ENCODE peak calls at places on chromosomes 12 and 14, in seven cellular contexts. C is epithelial cell of esophagus, P is mucosa of descending colon, N is WERI-Rb-1, K is H1, D is gastrocnemius medialis, U is spleen. L is an unnamed sample.

GRCh38 chr12:13198921-13199320 is 2.4 kb downstream of the EMP1 start:
- DNase-seq in C (no peak), P (no peak), N (no peak), K (no peak), D (no peak), U (no peak), L (no peak)

GRCh38 chr12:51307655-51308593 is 16.1 kb downstream of the BIN2 start:
- DNase-seq in C (peak; percentile 91), P (no peak), N (no peak), K (no peak), D (no peak), U (no peak), L (no peak)

GRCh38 chr14:76352639-76353281 is 23.2 kb upstream of the ESRRB start:
- DNase-seq in C (peak; percentile 36), P (peak; percentile 55), N (peak; percentile 74), K (peak; percentile 36), D (peak; percentile 37), U (peak; percentile 81), L (no peak)

GRCh38 chr14:46259536-46259935 is 392.0 kb downstream of the RPL10L start:
- DNase-seq in C (no peak), P (no peak), N (no peak), K (no peak), D (no peak), U (no peak), L (no peak)

GRCh38 chr12:100267603-100268281 is 765 bp downstream of the SCYL2 start:
- DNase-seq in C (peak; percentile 45), P (no peak), N (peak; percentile 25), K (no peak), D (peak; percentile 21), U (no peak), L (no peak)

GRCh38 chr12:31466768-31467167 is 124.2 kb downstream of the DENND5B start:
- DNase-seq in C (peak; percentile 9), P (no peak), N (no peak), K (no peak), D (no peak), U (no peak), L (no peak)

GRCh38 chr12:11941601-11942360 is 129.0 kb upstream of the BCL2L14 start:
- DNase-seq in C (peak; percentile 79), P (no peak), N (no peak), K (no peak), D (no peak), U (no peak), L (no peak)

GRCh38 chr12:93003540-93004239 is 74.6 kb upstream of the EEA1 start:
- DNase-seq in C (peak; percentile 32), P (no peak), N (no peak), K (no peak), D (no peak), U (no peak), L (no peak)

GRCh38 chr14:71586131-71586893 is 345.9 kb upstream of the RGS6 start:
- DNase-seq in C (peak; percentile 18), P (no peak), N (no peak), K (no peak), D (no peak), U (no peak), L (no peak)

GRCh38 chr12:108833355-108833733 is 24.0 kb downstream of the SSH1 start:
- DNase-seq in C (peak; percentile 84), P (no peak), N (no peak), K (no peak), D (peak; percentile 54), U (peak; percentile 46), L (no peak)

GRCh38 chr12:3523728-3524127 is 32.7 kb downstream of the PRMT8 start:
- DNase-seq in C (peak; percentile 9), P (no peak), N (no peak), K (no peak), D (no peak), U (no peak), L (no peak)

GRCh38 chr14:65226824-65227604 is 124.7 kb upstream of the MAX start:
- DNase-seq in C (peak; percentile 72), P (peak; percentile 69), N (no peak), K (no peak), D (no peak), U (peak; percentile 43), L (no peak)

GRCh38 chr14:94893411-94894160 is 123.7 kb upstream of the GSC start:
- DNase-seq in C (no peak), P (no peak), N (peak; percentile 36), K (no peak), D (no peak), U (no peak), L (no peak)

GRCh38 chr14:21398901-21399300 is 15.1 kb upstream of the SUPT16H start:
- DNase-seq in C (no peak), P (no peak), N (no peak), K (no peak), D (no peak), U (no peak), L (no peak)

GRCh38 chr14:21399311-21399870 is 15.6 kb upstream of the SUPT16H start:
- DNase-seq in C (no peak), P (no peak), N (no peak), K (no peak), D (no peak), U (no peak), L (no peak)

GRCh38 chr14:21395450-21395849 is 11.6 kb upstream of the SUPT16H start:
- DNase-seq in C (no peak), P (no peak), N (no peak), K (no peak), D (no peak), U (no peak), L (no peak)
- TF ChIP-seq CTCF in C (no peak), P (no peak), N (no peak), K (no peak), D (no peak), U (no peak), L (peak; percentile 21)

GRCh38 chr12:83827860-83828259 is 1084.7 kb downstream of the SLC6A15 start:
- DNase-seq in C (no peak), P (no peak), N (peak; percentile 39), K (no peak), D (no peak), U (no peak), L (no peak)
- TF ChIP-seq CTCF in C (no peak), P (no peak), N (peak; percentile 41), K (peak; percentile 2), D (no peak), U (peak; percentile 9), L (peak; percentile 52)

GRCh38 chr12:78396538-78396937 is 468.0 kb upstream of the SYT1 start:
- DNase-seq in C (no peak), P (no peak), N (no peak), K (no peak), D (no peak), U (no peak), L (no peak)

GRCh38 chr12:78388461-78388860 is 476.1 kb upstream of the SYT1 start:
- DNase-seq in C (no peak), P (no peak), N (no peak), K (no peak), D (no peak), U (no peak), L (no peak)

GRCh38 chr12:78390920-78391319 is 473.7 kb upstream of the SYT1 start:
- DNase-seq in C (no peak), P (no peak), N (no peak), K (no peak), D (no peak), U (no peak), L (no peak)

GRCh38 chr12:78387721-78388120 is 476.9 kb upstream of the SYT1 start:
- DNase-seq in C (no peak), P (no peak), N (no peak), K (no peak), D (no peak), U (no peak), L (no peak)

GRCh38 chr12:78392918-78393317 is 471.7 kb upstream of the SYT1 start:
- DNase-seq in C (peak; percentile 7), P (no peak), N (no peak), K (no peak), D (no peak), U (no peak), L (no peak)
- TF ChIP-seq CTCF in C (peak; percentile 29), P (no peak), N (no peak), K (no peak), D (no peak), U (no peak), L (peak; percentile 40)

GRCh38 chr14:34374998-34375740 is 86.9 kb downstream of the SPTSSA start:
- DNase-seq in C (peak; percentile 88), P (no peak), N (no peak), K (no peak), D (no peak), U (no peak), L (no peak)

GRCh38 chr14:34376868-34377267 is 85.2 kb downstream of the SPTSSA start:
- DNase-seq in C (no peak), P (no peak), N (no peak), K (no peak), D (no peak), U (no peak), L (no peak)

GRCh38 chr14:34368115-34368970 is 93.7 kb downstream of the SPTSSA start:
- DNase-seq in C (peak; percentile 33), P (no peak), N (no peak), K (no peak), D (no peak), U (no peak), L (no peak)

GRCh38 chr14:34368971-34369665 is 92.9 kb downstream of the SPTSSA start:
- DNase-seq in C (no peak), P (no peak), N (no peak), K (no peak), D (no peak), U (no peak), L (no peak)

DNA sequence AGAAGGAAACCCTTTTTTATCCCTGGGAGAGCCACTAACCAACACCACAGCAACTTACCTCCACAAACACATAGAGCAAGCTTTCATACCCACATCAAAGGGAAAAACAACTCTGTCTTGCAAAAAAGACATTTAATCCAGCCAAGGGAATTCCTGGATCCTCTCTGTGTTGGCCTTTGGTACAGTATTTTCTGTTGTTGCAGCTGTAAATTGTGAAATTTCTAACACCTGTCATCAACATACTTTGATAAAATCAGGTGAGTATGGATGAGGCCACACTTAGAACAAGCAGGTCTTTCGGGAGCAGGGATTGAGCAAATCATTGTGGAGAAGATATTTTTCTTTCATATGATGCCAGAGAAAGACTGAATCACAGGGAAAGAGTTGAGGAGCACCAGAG is 89.3 kb downstream of the SPTSSA start:
- DNase-seq in C (peak; percentile 57), P (no peak), N (no peak), K (no peak), D (no peak), U (no peak), L (no peak)
- TF ChIP-seq CTCF in C (no peak), P (no peak), N (no peak), K (no peak), D (no peak), U (no peak), L (no peak)

DNA sequence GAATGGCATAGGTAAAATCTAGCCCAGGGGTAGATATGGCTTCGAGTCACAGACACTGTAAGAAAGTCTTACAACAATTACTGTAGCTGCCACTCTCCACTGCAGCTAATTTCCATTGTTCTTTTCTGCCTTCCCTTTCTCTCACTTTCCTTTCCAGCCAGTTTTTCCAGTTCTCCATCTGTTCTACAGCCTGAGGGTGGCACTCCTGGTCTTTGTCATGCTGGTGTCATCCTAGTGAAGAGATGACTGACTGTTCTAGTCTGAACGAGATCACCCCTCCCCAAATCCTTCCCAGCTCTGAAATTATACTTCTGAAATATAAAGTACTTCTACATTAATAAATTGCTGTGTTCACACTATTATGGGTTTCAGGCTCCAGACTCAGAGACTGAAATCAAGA is 74.2 kb upstream of the CSRP2 start:
- DNase-seq in C (peak; percentile 95), P (no peak), N (peak; percentile 13), K (no peak), D (no peak), U (no peak), L (no peak)
- TF ChIP-seq CTCF in C (peak; percentile 51), P (no peak), N (peak; percentile 31), K (no peak), D (no peak), U (no peak), L (peak; percentile 13)

GRCh38 chr12:54337280-54337842 is 12.4 kb downstream of the COPZ1 start:
- DNase-seq in C (no peak), P (no peak), N (peak; percentile 42), K (no peak), D (no peak), U (no peak), L (no peak)
- TF ChIP-seq CTCF in C (no peak), P (no peak), N (peak; percentile 40), K (no peak), D (no peak), U (no peak), L (no peak)

L was measured in osteocyte.